ENCODE peak calls at places on chromosomes 13 and 19, in eight cellular contexts. V is PC-3, A is Daoy, I is MCF 10A, E is stromal cell of bone marrow, H is neural progenitor cell, D is activated T-cell treated with anti-CD3 and anti-CD28 coated beads for 48 hours, R is MM.1S. J is an unnamed sample.
A peak's percentile ranks its signal among the peaks of the same experiment; 100 is the strongest.

GRCh38 chr19:18363787-18364186 is 22.2 kb upstream of the GDF15 start:
- DNase-seq in D (no peak), I (no peak), E (no peak), A (no peak), H (no peak), V (no peak), R (no peak), J (no peak)

GRCh38 chr19:12773571-12773970 is 1.8 kb downstream of the HOOK2 start:
- DNase-seq in A (no peak), D (no peak), R (peak; percentile 32), I (peak; percentile 55), E (no peak), H (no peak), V (peak; percentile 56), J (peak; percentile 42)

GRCh38 chr19:35911790-35912189 is 3.7 kb upstream of the TYROBP start:
- DNase-seq in D (no peak), H (no peak), R (no peak), A (peak; percentile 62), E (no peak), I (peak; percentile 96), V (peak; percentile 81), J (peak; percentile 86)

GRCh38 chr13:20492641-20493040 is 33.0 kb downstream of the CRYL1 start:
- DNase-seq in H (peak; percentile 41), R (no peak), E (no peak), A (peak; percentile 63), I (peak; percentile 66), V (peak; percentile 73), D (peak; percentile 47), J (peak; percentile 55)

GRCh38 chr19:32581704-32582164 is 744 bp downstream of the PDCD5 start:
- DNase-seq in A (peak; percentile 48), R (no peak), H (peak; percentile 57), D (peak; percentile 7), E (no peak), V (peak; percentile 3), I (peak; percentile 75), J (peak; percentile 73)

GRCh38 chr19:38742906-38743305 is 1.4 kb downstream of the CAPN12 start:
- DNase-seq in H (no peak), E (no peak), A (no peak), D (no peak), R (no peak), V (no peak), I (no peak), J (no peak)

GRCh38 chr13:93965587-93965986 is 513.9 kb downstream of the DCT start:
- DNase-seq in D (no peak), I (no peak), V (no peak), H (no peak), R (no peak), A (no peak), E (no peak), J (no peak)

GRCh38 chr19:35040826-35041547 is 534 bp upstream of the HPN start:
- DNase-seq in E (no peak), D (no peak), A (no peak), H (peak; percentile 70), R (no peak), I (no peak), V (no peak), J (no peak)

GRCh38 chr13:105774739-105775460 is 760.6 kb downstream of the EFNB2 start:
- DNase-seq in D (no peak), A (peak; percentile 55), I (no peak), R (no peak), V (peak; percentile 74), H (peak; percentile 31), E (no peak), J (peak; percentile 24)

GRCh38 chr19:47707135-47707925 is 5.9 kb upstream of the EHD2 start:
- DNase-seq in H (peak; percentile 88), V (peak; percentile 88), I (peak; percentile 88), D (peak; percentile 73), A (peak; percentile 84), R (peak; percentile 74), E (peak; percentile 47), J (peak; percentile 83)

GRCh38 chr13:106709509-106709908 is 141.6 kb upstream of the ARGLU1 start:
- DNase-seq in D (no peak), E (no peak), A (no peak), H (no peak), R (no peak), I (peak; percentile 83), V (no peak), J (no peak)

GRCh38 chr19:7912144-7912696 is 2.4 kb upstream of the TGFBR3L start:
- DNase-seq in D (no peak), R (no peak), A (no peak), V (no peak), I (no peak), E (no peak), H (no peak), J (no peak)

GRCh38 chr19:43371909-43372308 is 18.4 kb downstream of the CD177 start:
- DNase-seq in R (no peak), I (no peak), H (no peak), A (no peak), E (no peak), D (no peak), V (no peak), J (no peak)

GRCh38 chr19:42005504-42005903 is 11.5 kb upstream of the ATP1A3 start:
- DNase-seq in H (no peak), V (no peak), I (no peak), E (no peak), A (no peak), D (no peak), R (no peak), J (no peak)

GRCh38 chr19:47601180-47601904 is 7.6 kb upstream of the BICRA start:
- DNase-seq in E (no peak), V (peak; percentile 53), H (no peak), I (no peak), R (no peak), D (no peak), A (no peak), J (peak; percentile 60)

GRCh38 chr19:41709951-41710645 is 1.7 kb downstream of the CEACAM5 start:
- DNase-seq in R (no peak), E (no peak), D (no peak), I (no peak), H (no peak), A (no peak), V (no peak), J (no peak)

GRCh38 chr13:107375701-107376350 is 807.9 kb upstream of the ARGLU1 start:
- DNase-seq in V (no peak), R (no peak), E (peak; percentile 48), A (no peak), D (no peak), I (no peak), H (no peak), J (no peak)

GRCh38 chr19:5358173-5358800 is 17.7 kb upstream of the PTPRS start:
- DNase-seq in R (no peak), D (no peak), E (no peak), V (peak; percentile 47), A (peak; percentile 34), I (peak; percentile 30), H (peak; percentile 62), J (no peak)

GRCh38 chr19:46723023-46723461 is 6.1 kb upstream of the PRKD2 start:
- DNase-seq in A (no peak), D (no peak), V (no peak), R (no peak), E (no peak), H (no peak), I (no peak), J (no peak)

GRCh38 chr19:35395762-35396199 is 24.9 kb downstream of the GPR42 start:
- DNase-seq in I (no peak), E (no peak), R (no peak), V (no peak), D (no peak), A (no peak), H (peak; percentile 6), J (peak; percentile 4)

GRCh38 chr19:41297628-41298326 is 12.2 kb upstream of the CCDC97 start:
- DNase-seq in V (no peak), A (no peak), E (no peak), H (no peak), R (peak; percentile 90), I (no peak), D (no peak), J (no peak)

GRCh38 chr13:27159806-27160563 is 11.6 kb downstream of the USP12 start:
- DNase-seq in H (no peak), A (no peak), E (no peak), D (no peak), I (no peak), R (no peak), V (no peak), J (no peak)

GRCh38 chr19:30757836-30758617 is 385.8 kb downstream of the ZNF536 start:
- DNase-seq in I (no peak), D (no peak), V (no peak), E (no peak), A (no peak), H (no peak), R (no peak), J (no peak)

J was measured in epithelial cell of esophagus.